ENCODE peak calls at places on chromosome 13, in ten cellular contexts. J, C, X, K, I, O, R, M, U and H are unnamed samples.

GRCh38 chr13:30394798-30395191 is 27.5 kb upstream of the UBE2L5 start:
- DNase-seq in C (peak; percentile 74), J (no peak), U (no peak), K (peak; percentile 42), O (no peak), X (no peak), I (no peak), R (no peak), M (no peak), H (no peak)

GRCh38 chr13:113974304-113975281 is 717 bp upstream of the C13orf46 start:
- DNase-seq in C (no peak), U (no peak), K (no peak), O (no peak), M (no peak), X (no peak), J (peak; percentile 10), R (no peak), I (no peak), H (no peak)

GRCh38 chr13:111271186-111271698 is 49.2 kb upstream of the TEX29 start:
- DNase-seq in O (no peak), J (no peak), M (no peak), K (no peak), I (no peak), X (no peak), C (no peak), R (no peak), U (no peak), H (no peak)

GRCh38 chr13:102915393-102915792 is 69.6 kb downstream of the ERCC5 start:
- DNase-seq in C (no peak), J (no peak), M (no peak), R (no peak), K (no peak), X (no peak), O (no peak), I (no peak), U (no peak), H (no peak)

GRCh38 chr13:39317284-39317683 is 279.0 kb downstream of the NHLRC3 start:
- DNase-seq in K (no peak), M (peak; percentile 24), R (peak; percentile 43), U (no peak), I (no peak), X (no peak), C (no peak), J (peak; percentile 37), O (no peak), H (no peak)

GRCh38 chr13:74675185-74675584 is 541.0 kb upstream of the KLF12 start:
- DNase-seq in I (no peak), K (no peak), X (no peak), R (no peak), O (no peak), J (no peak), M (peak; percentile 27), C (no peak), U (no peak), H (no peak)

GRCh38 chr13:79442221-79442620 is 36.2 kb upstream of the RBM26 start:
- DNase-seq in X (peak; percentile 12), J (no peak), O (no peak), I (no peak), R (no peak), U (no peak), K (no peak), C (no peak), M (peak; percentile 31), H (no peak)

GRCh38 chr13:32330438-32330837 is 15.1 kb downstream of the BRCA2 start:
- DNase-seq in U (no peak), M (peak; percentile 63), K (no peak), O (no peak), I (no peak), X (no peak), C (no peak), J (no peak), R (no peak), H (no peak)

GRCh38 chr13:65768545-65768944 is 1461.6 kb downstream of the PCDH9 start:
- DNase-seq in X (no peak), J (no peak), O (no peak), I (no peak), U (no peak), C (no peak), M (no peak), K (no peak), R (no peak), H (no peak)

GRCh38 chr13:99876651-99877050 is 94.9 kb downstream of the ZIC5 start:
- DNase-seq in R (no peak), I (no peak), K (no peak), X (no peak), J (no peak), U (no peak), C (no peak), M (no peak), O (no peak), H (no peak)

GRCh38 chr13:51328488-51328887 is 11.0 kb upstream of the SERPINE3 start:
- DNase-seq in K (no peak), J (no peak), O (no peak), C (no peak), X (no peak), M (no peak), U (no peak), R (no peak), I (no peak), H (no peak)

GRCh38 chr13:100887729-100888151 is 213.1 kb upstream of the TMTC4 start:
- DNase-seq in R (no peak), X (peak; percentile 71), J (no peak), I (peak; percentile 25), U (no peak), M (peak; percentile 61), O (no peak), C (no peak), K (peak; percentile 13), H (no peak)

GRCh38 chr13:101382086-101382485 is 34.2 kb downstream of the NALCN start:
- DNase-seq in M (peak; percentile 25), I (no peak), U (no peak), O (no peak), C (no peak), R (no peak), J (no peak), K (no peak), X (no peak), H (no peak)

GRCh38 chr13:63643543-63643942 is 2227.9 kb upstream of the PCDH20 start:
- DNase-seq in O (no peak), K (no peak), X (no peak), R (no peak), M (no peak), C (no peak), J (no peak), U (no peak), I (no peak), H (no peak)

GRCh38 chr13:110150384-110151091 is 156.4 kb downstream of the COL4A1 start:
- DNase-seq in X (no peak), U (no peak), K (no peak), O (no peak), R (no peak), M (peak; percentile 52), I (no peak), C (no peak), J (no peak), H (no peak)

GRCh38 chr13:99496322-99497142 is 4.7 kb upstream of the TM9SF2 start:
- DNase-seq in X (no peak), R (peak; percentile 84), O (no peak), U (no peak), C (peak; percentile 94), K (peak; percentile 1), J (peak; percentile 35), M (peak; percentile 67), I (peak; percentile 36), H (peak; percentile 88)

GRCh38 chr13:20825476-20825875 is 51.7 kb upstream of the EEF1AKMT1 start:
- DNase-seq in K (no peak), U (no peak), J (no peak), M (peak; percentile 61), O (no peak), X (no peak), C (no peak), I (no peak), R (no peak), H (no peak)

GRCh38 chr13:41995946-41996345 is 35.0 kb upstream of the VWA8 start:
- DNase-seq in J (no peak), O (peak; percentile 25), M (peak; percentile 19), I (no peak), X (no peak), C (peak; percentile 24), R (no peak), K (no peak), U (no peak), H (no peak)

GRCh38 chr13:98083936-98084335 is 59.0 kb upstream of the FARP1 start:
- DNase-seq in I (no peak), U (no peak), K (no peak), O (no peak), J (no peak), C (no peak), R (no peak), M (no peak), X (no peak), H (no peak)